ENCODE peak calls at places on chromosomes 12 and 14, in seven cellular contexts. One of them, this sample, is unnamed. For H3K27me3, the result is how much of the 10 kb centered on the place peaks cover.

GRCh38 chr14:103721334-103722120 is 5.9 kb downstream of the ZFYVE21 start:
- DNase-seq in ovary: no peak
- DNase-seq in cardiac muscle cell: no peak
- DNase-seq in pancreas: no peak
- DNase-seq in PC-3: peak
- DNase-seq in HL-60: no peak
- DNase-seq in HepG2: no peak
- DNase-seq in this sample: no peak

GRCh38 chr12:42094277-42094676 is 50.4 kb downstream of the GXYLT1 start:
- DNase-seq in ovary: no peak
- DNase-seq in HL-60: no peak
- DNase-seq in cardiac muscle cell: peak
- DNase-seq in HepG2: no peak
- DNase-seq in pancreas: no peak
- DNase-seq in PC-3: peak
- DNase-seq in this sample: no peak

GRCh38 chr12:17875230-17875629 is 214.8 kb downstream of the RERGL start:
- DNase-seq in cardiac muscle cell: no peak
- DNase-seq in ovary: no peak
- DNase-seq in HepG2: no peak
- DNase-seq in HL-60: no peak
- DNase-seq in PC-3: no peak
- DNase-seq in pancreas: no peak
- DNase-seq in this sample: no peak

GRCh38 chr14:31876741-31877140 is 200.4 kb upstream of the ARHGAP5 start:
- DNase-seq in ovary: no peak
- DNase-seq in HL-60: no peak
- DNase-seq in pancreas: no peak
- DNase-seq in cardiac muscle cell: no peak
- DNase-seq in PC-3: no peak
- DNase-seq in HepG2: no peak
- DNase-seq in this sample: no peak

GRCh38 chr12:20602671-20603402 is 92.3 kb upstream of the SLCO1C1 start:
- DNase-seq in cardiac muscle cell: peak
- DNase-seq in pancreas: no peak
- DNase-seq in HL-60: no peak
- DNase-seq in ovary: no peak
- DNase-seq in PC-3: peak
- DNase-seq in HepG2: no peak
- DNase-seq in this sample: no peak

GRCh38 chr12:78101181-78101876 is 270.6 kb downstream of the NAV3 start:
- DNase-seq in ovary: no peak
- DNase-seq in HL-60: no peak
- DNase-seq in HepG2: no peak
- DNase-seq in PC-3: peak
- DNase-seq in pancreas: no peak
- DNase-seq in cardiac muscle cell: no peak
- DNase-seq in this sample: no peak

GRCh38 chr14:34350903-34351302 is 111.1 kb downstream of the SPTSSA start:
- DNase-seq in pancreas: no peak
- DNase-seq in ovary: no peak
- DNase-seq in HL-60: no peak
- DNase-seq in HepG2: no peak
- DNase-seq in PC-3: no peak
- DNase-seq in cardiac muscle cell: no peak
- DNase-seq in this sample: no peak

GRCh38 chr14:50107850-50108249 is 8.5 kb downstream of the VCPKMT start:
- DNase-seq in HepG2: no peak
- DNase-seq in PC-3: no peak
- DNase-seq in ovary: no peak
- DNase-seq in pancreas: no peak
- DNase-seq in HL-60: no peak
- DNase-seq in cardiac muscle cell: no peak
- DNase-seq in this sample: no peak

GRCh38 chr14:104547310-104547997 is 32.1 kb upstream of the C14orf180 start:
- DNase-seq in ovary: no peak
- DNase-seq in pancreas: no peak
- DNase-seq in HepG2: no peak
- DNase-seq in cardiac muscle cell: no peak
- DNase-seq in PC-3: no peak
- DNase-seq in HL-60: no peak
- DNase-seq in this sample: no peak

GRCh38 chr12:51972849-51973273 is 21.4 kb downstream of the ACVR1B start:
- DNase-seq in ovary: no peak
- DNase-seq in pancreas: no peak
- DNase-seq in HL-60: peak
- DNase-seq in PC-3: no peak
- DNase-seq in HepG2: no peak
- DNase-seq in cardiac muscle cell: peak
- DNase-seq in this sample: no peak

GRCh38 chr14:85471744-85472143 is 58.2 kb upstream of the FLRT2 start:
- DNase-seq in HepG2: peak
- DNase-seq in PC-3: peak
- DNase-seq in cardiac muscle cell: peak
- DNase-seq in pancreas: peak
- DNase-seq in HL-60: no peak
- DNase-seq in ovary: no peak
- DNase-seq in this sample: no peak

GRCh38 chr14:105853907-105854599 is 327.7 kb downstream of the TMEM121 start:
- DNase-seq in pancreas: no peak
- DNase-seq in ovary: no peak
- DNase-seq in cardiac muscle cell: no peak
- DNase-seq in PC-3: no peak
- DNase-seq in HepG2: no peak
- DNase-seq in HL-60: no peak
- DNase-seq in this sample: no peak

GRCh38 chr14:99413172-99413571 is 67.5 kb downstream of the SETD3 start:
- DNase-seq in PC-3: no peak
- DNase-seq in HL-60: no peak
- DNase-seq in ovary: no peak
- DNase-seq in pancreas: no peak
- DNase-seq in HepG2: no peak
- DNase-seq in cardiac muscle cell: no peak
- DNase-seq in this sample: no peak

GRCh38 chr14:76531085-76531484 is 155.1 kb downstream of the ESRRB start:
- DNase-seq in ovary: no peak
- DNase-seq in PC-3: no peak
- DNase-seq in HepG2: no peak
- DNase-seq in pancreas: no peak
- DNase-seq in HL-60: no peak
- DNase-seq in cardiac muscle cell: no peak
- DNase-seq in this sample: no peak

DNA sequence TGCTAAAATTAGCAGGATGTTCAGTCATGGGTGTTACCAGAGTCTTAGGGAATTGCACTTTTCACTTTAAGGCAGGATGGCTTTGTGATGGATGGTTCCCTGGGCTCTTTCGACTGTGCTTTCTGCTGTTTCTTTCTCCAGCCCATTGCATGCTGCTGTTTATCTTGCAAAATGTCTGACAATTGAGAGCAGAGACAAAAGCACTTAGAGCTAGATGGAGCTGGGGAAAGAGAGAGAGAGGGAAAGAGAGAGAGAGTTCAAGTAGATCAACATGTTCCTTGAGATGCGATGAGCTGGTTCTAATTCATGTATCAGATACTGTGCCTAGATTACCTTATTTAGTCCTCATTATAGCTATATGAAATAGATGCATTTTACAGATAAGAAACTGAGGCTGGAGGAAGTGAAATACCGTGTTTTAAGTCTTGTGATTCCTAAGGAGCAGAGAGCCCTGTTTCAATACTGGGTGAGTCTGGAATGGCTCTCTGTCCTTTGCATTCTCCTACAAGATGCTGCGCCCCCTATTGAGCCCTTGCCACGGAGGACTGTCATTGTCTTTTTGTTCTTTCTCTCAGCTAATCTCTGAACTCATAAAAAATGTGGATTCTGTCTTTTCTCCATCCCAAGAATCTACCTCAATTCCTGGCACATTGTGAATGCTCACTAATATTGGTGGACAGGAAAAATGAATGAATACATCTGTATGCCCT is 227.9 kb downstream of the ALG10B start:
- DNase-seq in ovary: no peak
- DNase-seq in pancreas: no peak
- DNase-seq in HL-60: no peak
- DNase-seq in PC-3: no peak
- DNase-seq in HepG2: no peak
- DNase-seq in cardiac muscle cell: no peak
- DNase-seq in this sample: no peak
- TF ChIP-seq CTCF in ovary: no peak
- TF ChIP-seq CTCF in pancreas: no peak
- TF ChIP-seq CTCF in HL-60: no peak
- TF ChIP-seq CTCF in PC-3: peak
- TF ChIP-seq CTCF in HepG2: no peak
- TF ChIP-seq CTCF in cardiac muscle cell: no peak
- TF ChIP-seq CTCF in this sample: no peak

GRCh38 chr12:96193725-96194571 is at the start of gene ELK3:
- DNase-seq in pancreas: peak
- DNase-seq in PC-3: peak
- DNase-seq in cardiac muscle cell: peak
- DNase-seq in ovary: peak
- DNase-seq in HL-60: peak
- DNase-seq in HepG2: peak
- DNase-seq in this sample: peak
- H3K4me3 ChIP-seq in pancreas: peak
- H3K4me3 ChIP-seq in PC-3: peak
- H3K4me3 ChIP-seq in cardiac muscle cell: peak
- H3K4me3 ChIP-seq in ovary: peak
- H3K4me3 ChIP-seq in HL-60: peak
- H3K4me3 ChIP-seq in HepG2: peak
- H3K4me3 ChIP-seq in this sample: peak

GRCh38 chr12:114683709-114684097 is 272 bp downstream of the TBX3 start:
- DNase-seq in pancreas: no peak
- DNase-seq in ovary: no peak
- DNase-seq in HL-60: no peak
- DNase-seq in PC-3: no peak
- DNase-seq in HepG2: no peak
- DNase-seq in cardiac muscle cell: no peak
- DNase-seq in this sample: no peak

GRCh38 chr12:114685320-114685781 is 1.4 kb upstream of the TBX3 start:
- DNase-seq in ovary: no peak
- DNase-seq in PC-3: no peak
- DNase-seq in HepG2: no peak
- DNase-seq in cardiac muscle cell: no peak
- DNase-seq in pancreas: no peak
- DNase-seq in HL-60: no peak
- DNase-seq in this sample: no peak

GRCh38 chr12:114684870-114685273 is 897 bp upstream of the TBX3 start:
- DNase-seq in PC-3: no peak
- DNase-seq in HL-60: no peak
- DNase-seq in HepG2: no peak
- DNase-seq in ovary: no peak
- DNase-seq in cardiac muscle cell: no peak
- DNase-seq in pancreas: no peak
- DNase-seq in this sample: no peak

GRCh38 chr12:114682920-114683708 is 861 bp downstream of the TBX3 start:
- DNase-seq in PC-3: peak
- DNase-seq in HL-60: no peak
- DNase-seq in pancreas: no peak
- DNase-seq in cardiac muscle cell: no peak
- DNase-seq in ovary: peak
- DNase-seq in HepG2: no peak
- DNase-seq in this sample: no peak

GRCh38 chr12:114684098-114684869 is at the start of gene TBX3:
- DNase-seq in HepG2: peak
- DNase-seq in ovary: peak
- DNase-seq in cardiac muscle cell: peak
- DNase-seq in PC-3: peak
- DNase-seq in pancreas: peak
- DNase-seq in HL-60: no peak
- DNase-seq in this sample: peak
- H3K27me3 ChIP-seq in HepG2: under half
- H3K27me3 ChIP-seq in ovary: under half
- H3K27me3 ChIP-seq in cardiac muscle cell: under half
- H3K27me3 ChIP-seq in PC-3: under half
- H3K27me3 ChIP-seq in pancreas: under half
- H3K27me3 ChIP-seq in HL-60: half or more
- H3K27me3 ChIP-seq in this sample: under half

DNA sequence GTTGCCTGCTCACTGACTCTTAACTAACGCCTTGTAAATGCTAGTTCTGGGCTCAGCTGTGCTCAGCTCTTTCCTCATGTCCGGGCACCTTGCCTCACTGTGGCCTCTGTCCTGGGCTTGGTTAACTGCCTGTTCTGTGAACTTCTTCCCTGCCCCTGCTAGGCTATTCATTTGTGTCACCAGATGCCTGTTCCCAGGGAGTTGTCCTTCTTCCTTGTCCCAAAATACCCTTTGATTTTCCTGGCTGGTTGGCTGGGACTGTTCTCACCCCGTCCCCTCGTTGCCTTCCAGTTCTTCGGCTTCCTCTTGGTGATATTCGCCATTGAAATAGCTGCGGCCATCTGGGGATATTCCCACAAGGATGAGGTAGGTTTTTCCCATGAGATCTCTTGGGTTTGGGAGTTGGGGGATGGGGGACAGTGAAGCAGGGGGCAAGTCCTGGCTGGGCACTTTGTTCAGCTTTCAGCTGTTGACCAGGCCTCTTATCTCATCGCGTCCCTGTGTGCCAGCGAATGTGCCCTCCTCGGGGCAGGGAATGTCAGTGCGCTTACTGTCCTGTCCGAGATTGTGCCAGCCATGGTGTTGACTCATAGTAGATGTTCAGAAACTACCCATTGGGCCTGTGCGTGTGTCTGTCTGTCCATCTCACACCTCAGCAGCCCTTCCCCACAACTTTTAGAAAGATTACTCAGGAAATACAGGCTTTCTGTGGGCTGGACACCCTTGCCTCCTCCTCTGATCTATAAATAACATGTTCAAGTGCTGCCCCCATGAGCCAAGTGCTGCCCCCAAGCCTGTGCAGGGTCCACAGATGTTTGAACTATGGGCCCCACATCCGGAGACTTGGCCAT is 33.1 kb downstream of the CD9 start:
- DNase-seq in cardiac muscle cell: no peak
- DNase-seq in pancreas: peak
- DNase-seq in HepG2: no peak
- DNase-seq in HL-60: no peak
- DNase-seq in PC-3: no peak
- DNase-seq in ovary: no peak
- DNase-seq in this sample: no peak
- TF ChIP-seq CTCF in cardiac muscle cell: peak
- TF ChIP-seq CTCF in pancreas: no peak
- TF ChIP-seq CTCF in HepG2: peak
- TF ChIP-seq CTCF in HL-60: no peak
- TF ChIP-seq CTCF in PC-3: no peak
- TF ChIP-seq CTCF in ovary: no peak
- TF ChIP-seq CTCF in this sample: no peak

DNA sequence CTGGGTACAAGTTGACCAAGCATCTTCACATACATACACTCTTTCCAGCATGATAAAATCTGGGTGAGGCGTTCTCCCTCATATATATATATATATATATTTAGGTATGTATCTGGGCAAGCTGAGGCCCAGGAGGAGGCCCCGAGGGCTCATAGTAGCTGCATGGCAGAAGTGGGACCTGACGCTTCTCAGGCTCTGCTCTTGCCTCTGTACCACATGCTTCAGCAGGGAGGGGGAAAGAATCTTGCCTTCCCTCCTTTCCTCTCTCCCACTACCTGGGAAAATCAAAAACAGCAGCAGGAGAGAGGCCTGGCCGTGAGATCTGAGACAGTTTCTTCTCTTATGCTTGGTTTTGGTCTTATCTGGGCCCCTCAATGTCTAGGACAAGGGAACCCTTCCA is 9.2 kb downstream of the PPP1R1A start:
- DNase-seq in ovary: no peak
- DNase-seq in HL-60: no peak
- DNase-seq in PC-3: no peak
- DNase-seq in pancreas: no peak
- DNase-seq in cardiac muscle cell: no peak
- DNase-seq in HepG2: no peak
- DNase-seq in this sample: no peak
- H3K4me3 ChIP-seq in ovary: no peak
- H3K4me3 ChIP-seq in HL-60: no peak
- H3K4me3 ChIP-seq in PC-3: no peak
- H3K4me3 ChIP-seq in pancreas: no peak
- H3K4me3 ChIP-seq in cardiac muscle cell: no peak
- H3K4me3 ChIP-seq in HepG2: no peak
- H3K4me3 ChIP-seq in this sample: no peak

This sample was measured in prostate gland.